ENCODE peak calls at places on chromosomes 1 and 21, in four cellular contexts. B is T follicular helper cell; J is IMR-90; K is activated effector memory CD4-positive, alpha-beta T cell treated with Interleukin-2 at 50 U/mL for 16 hours. Q is an unnamed sample.

GRCh38 chr1:151399890-151400235 is 490 bp downstream of the PSMB4 start:
- DNase-seq in K (no peak), J (peak), B (no peak), Q (no peak)

GRCh38 chr21:14722841-14723483 is 176.8 kb upstream of the SAMSN1 start:
- DNase-seq in J (no peak), B (no peak), K (no peak), Q (no peak)

GRCh38 chr1:99594205-99594604 is 51.7 kb upstream of the PALMD start:
- DNase-seq in K (no peak), J (no peak), B (no peak), Q (no peak)

GRCh38 chr1:14733053-14733778 is 134.7 kb downstream of the KAZN start:
- DNase-seq in B (no peak), K (no peak), J (no peak), Q (no peak)

GRCh38 chr1:28273216-28273860 is 14.0 kb downstream of the SESN2 start:
- DNase-seq in K (no peak), B (no peak), J (peak), Q (no peak)

GRCh38 chr1:97139512-97139911 is 417.9 kb downstream of the PTBP2 start:
- DNase-seq in B (no peak), J (peak), K (no peak), Q (no peak)

GRCh38 chr1:95048332-95048731 is 24.4 kb downstream of the ALG14 start:
- DNase-seq in B (no peak), J (no peak), K (no peak), Q (no peak)

GRCh38 chr1:73854527-73854926 is 343.4 kb downstream of the LRRIQ3 start:
- DNase-seq in K (no peak), J (no peak), B (no peak), Q (no peak)

GRCh38 chr21:41678944-41679343 is 87.9 kb downstream of the RIPK4 start:
- DNase-seq in B (no peak), J (peak), K (no peak), Q (peak)

GRCh38 chr1:180778782-180779398 is 133.8 kb upstream of the KIAA1614 start:
- DNase-seq in B (no peak), J (no peak), K (no peak), Q (peak)

GRCh38 chr1:40032240-40032891 is 8.2 kb upstream of the CAP1 start:
- DNase-seq in J (peak), K (peak), B (peak), Q (peak)

GRCh38 chr1:108107658-108108057 is 92.5 kb downstream of the SLC25A24 start:
- DNase-seq in K (no peak), B (no peak), J (peak), Q (no peak)

GRCh38 chr1:227794813-227795183 is 20.7 kb upstream of the PRSS38 start:
- DNase-seq in J (no peak), B (no peak), K (no peak), Q (no peak)

GRCh38 chr1:44059956-44060355 is 28.7 kb upstream of the SLC6A9 start:
- DNase-seq in J (peak), B (no peak), K (no peak), Q (peak)

GRCh38 chr21:23887709-23888303 is 1719.5 kb downstream of the MRPL39 start:
- DNase-seq in K (peak), J (no peak), B (no peak), Q (peak)

GRCh38 chr1:16724718-16725438 is 15.4 kb upstream of the RNU1-4 start:
- DNase-seq in J (no peak), B (no peak), K (no peak), Q (no peak)

GRCh38 chr21:42174173-42174572 is 44.8 kb upstream of the ABCG1 start:
- DNase-seq in J (no peak), B (no peak), K (no peak), Q (no peak)

GRCh38 chr1:109628540-109629321 is 9.1 kb downstream of the AMPD2 start:
- DNase-seq in J (peak), B (no peak), K (no peak), Q (peak)

GRCh38 chr1:14242145-14242544 is 356.3 kb upstream of the KAZN start:
- DNase-seq in J (no peak), K (no peak), B (no peak), Q (no peak)

GRCh38 chr1:212377644-212378043 is 37.0 kb downstream of the PACC1 start:
- DNase-seq in K (no peak), J (no peak), B (no peak), Q (no peak)

GRCh38 chr1:157691285-157691920 is 9.2 kb downstream of the FCRL3 start:
- DNase-seq in K (no peak), J (peak), B (no peak), Q (peak)

GRCh38 chr1:109229531-109230127 is 15.9 kb downstream of the SARS1 start:
- DNase-seq in K (no peak), J (no peak), B (no peak), Q (no peak)

GRCh38 chr1:55650449-55650848 is 435.3 kb upstream of the USP24 start:
- DNase-seq in K (no peak), B (no peak), J (peak), Q (no peak)

GRCh38 chr1:3869751-3870301 is 12.6 kb downstream of the DFFB start:
- DNase-seq in B (no peak), K (no peak), J (no peak), Q (no peak)

GRCh38 chr1:170126691-170127090 is 19.1 kb upstream of the NTMT2 start:
- DNase-seq in K (no peak), J (peak), B (no peak), Q (no peak)

GRCh38 chr1:92408825-92409224 is 77.9 kb downstream of the GFI1 start:
- DNase-seq in B (no peak), J (peak), K (no peak), Q (no peak)

GRCh38 chr21:15289896-15290841 is 225.4 kb upstream of the NRIP1 start:
- DNase-seq in K (no peak), B (no peak), J (no peak), Q (peak)

GRCh38 chr1:10217748-10218441 is 7.5 kb downstream of the KIF1B start:
- DNase-seq in J (no peak), K (no peak), B (no peak), Q (no peak)

GRCh38 chr1:221069178-221069903 is 190.1 kb downstream of the HLX start:
- DNase-seq in J (no peak), B (no peak), K (no peak), Q (no peak)

GRCh38 chr1:36934061-36934460 is 100.3 kb downstream of the GRIK3 start:
- DNase-seq in J (no peak), K (no peak), B (no peak), Q (peak)

GRCh38 chr21:36477559-36477958 is 2.4 kb downstream of the CLDN14 start:
- DNase-seq in J (no peak), K (no peak), B (no peak), Q (no peak)

GRCh38 chr1:189816558-189816957 is 661.1 kb downstream of the BRINP3 start:
- DNase-seq in B (no peak), J (no peak), K (no peak), Q (no peak)

GRCh38 chr21:39676054-39676771 is 63.5 kb downstream of the B3GALT5 start:
- DNase-seq in K (no peak), J (no peak), B (no peak), Q (peak)

GRCh38 chr1:227885135-227885647 is 62.5 kb downstream of the WNT9A start:
- DNase-seq in K (peak), B (no peak), J (no peak), Q (no peak)

GRCh38 chr1:213606252-213606820 is 381.4 kb upstream of the PROX1 start:
- DNase-seq in J (no peak), B (no peak), K (no peak), Q (no peak)

GRCh38 chr1:111219466-111220286 is 7.8 kb upstream of the CHI3L2 start:
- DNase-seq in J (no peak), K (no peak), B (no peak), Q (no peak)

GRCh38 chr1:161189036-161189435 is 9.8 kb downstream of the ADAMTS4 start:
- DNase-seq in K (no peak), J (no peak), B (no peak), Q (no peak)

GRCh38 chr21:45875416-45875760 is 106.2 kb upstream of the COL6A1 start:
- DNase-seq in K (no peak), J (no peak), B (no peak), Q (no peak)

GRCh38 chr1:116375884-116376733 is 3.1 kb downstream of the ATP1A1 start:
- DNase-seq in B (no peak), K (no peak), J (peak), Q (no peak)

GRCh38 chr1:181763736-181764135 is 280.4 kb downstream of the CACNA1E start:
- DNase-seq in K (no peak), J (no peak), B (no peak), Q (no peak)

Q was measured in NCI-H2029.